ENCODE peak calls at places on chromosome 11, in five cellular contexts. Y is A673; L is effector CD8-positive, alpha-beta T cell; H is globus pallidus; K is fibroblast of the conjunctiva. T is an unnamed sample.
A peak's percentile ranks its signal among the peaks of the same experiment; 100 is the strongest.

GRCh38 chr11:134365011-134365925 is 33.5 kb downstream of the GLB1L2 start:
- DNase-seq in L (no peak), Y (no peak), K (no peak), H (no peak), T (no peak)

GRCh38 chr11:66337103-66337899 is 1.1 kb upstream of the RIN1 start:
- DNase-seq in L (no peak), K (no peak), Y (no peak), H (no peak), T (no peak)

GRCh38 chr11:8095356-8095755 is 14.3 kb downstream of the TUB start:
- DNase-seq in L (no peak), H (no peak), K (no peak), Y (no peak), T (no peak)

GRCh38 chr11:11810764-11811726 is 30.7 kb upstream of the USP47 start:
- DNase-seq in L (no peak), Y (no peak), K (no peak), H (no peak), T (no peak)

GRCh38 chr11:65887026-65887722 is 1.1 kb downstream of the FIBP start:
- DNase-seq in Y (no peak), L (no peak), H (no peak), K (no peak), T (no peak)

GRCh38 chr11:59008942-59009341 is 69.7 kb downstream of the GLYATL1 start:
- DNase-seq in H (no peak), Y (no peak), K (no peak), L (no peak), T (no peak)

GRCh38 chr11:117097567-117098268 is 510 bp downstream of the SIK3 start:
- DNase-seq in L (peak; percentile 25), H (peak; percentile 66), K (no peak), Y (peak; percentile 54), T (no peak)

GRCh38 chr11:42824067-42824466 is 487.7 kb upstream of the API5 start:
- DNase-seq in Y (no peak), L (no peak), H (no peak), K (no peak), T (no peak)

GRCh38 chr11:10405858-10406592 is 49.0 kb upstream of the AMPD3 start:
- DNase-seq in H (peak; percentile 85), K (peak; percentile 80), L (peak; percentile 8), Y (peak; percentile 94), T (peak; percentile 90)

GRCh38 chr11:95084509-95084908 is 5.1 kb upstream of the ENDOD1 start:
- DNase-seq in K (no peak), L (no peak), H (no peak), Y (no peak), T (no peak)

GRCh38 chr11:94641167-94641761 is 74.1 kb downstream of the PIWIL4 start:
- DNase-seq in Y (no peak), K (no peak), H (peak; percentile 21), L (no peak), T (no peak)

GRCh38 chr11:35418847-35419712 is at the start of gene SLC1A2:
- DNase-seq in K (no peak), L (no peak), H (peak; percentile 66), Y (peak; percentile 50), T (no peak)

GRCh38 chr11:17531071-17531817 is 13.0 kb downstream of the USH1C start:
- DNase-seq in H (no peak), L (no peak), Y (no peak), K (no peak), T (peak; percentile 47)

GRCh38 chr11:117002639-117003305 is 95.5 kb downstream of the SIK3 start:
- DNase-seq in H (no peak), K (no peak), Y (no peak), L (no peak), T (no peak)

GRCh38 chr11:46198245-46198872 is 77.1 kb upstream of the PHF21A start:
- DNase-seq in Y (no peak), H (no peak), K (no peak), L (no peak), T (no peak)

GRCh38 chr11:62444271-62444833 is 25.5 kb downstream of the SCGB1A1 start:
- DNase-seq in L (peak; percentile 18), H (peak; percentile 79), Y (peak; percentile 87), K (peak; percentile 57), T (peak; percentile 28)

GRCh38 chr11:76562541-76562940 is 108.0 kb downstream of the LRRC32 start:
- DNase-seq in H (no peak), K (no peak), L (no peak), Y (no peak), T (no peak)

GRCh38 chr11:14320020-14320419 is 39.0 kb downstream of the RRAS2 start:
- DNase-seq in Y (no peak), H (no peak), K (no peak), L (no peak), T (no peak)

GRCh38 chr11:34476853-34477252 is 36.7 kb downstream of the ELF5 start:
- DNase-seq in Y (no peak), K (no peak), L (no peak), H (no peak), T (no peak)

GRCh38 chr11:118892515-118892914 is 8.8 kb downstream of the CXCR5 start:
- DNase-seq in Y (no peak), K (no peak), L (peak; percentile 30), H (no peak), T (no peak)

T was measured in dermis microvascular lymphatic vessel endothelial cell.